ENCODE peak calls at places on chromosomes 1 and 21, in eight cellular contexts. U is GM04504; X is thoracic aorta; N is stimulated activated CD4-positive, alpha-beta T cell treated with anti-CD3 and anti-CD28 coated beads, Interleukin-4, amount 100 ng/mL, for 48 hours; A is EH; V is naive thymus-derived CD4-positive, alpha-beta T cell; J is osteocyte; S is nucleus accumbens. M is an unnamed sample.

GRCh38 chr1:185353124-185353523 is 36.1 kb upstream of the IVNS1ABP start:
- DNase-seq in U (no peak), V (no peak), X (no peak), A (no peak), S (no peak), N (no peak), J (no peak), M (no peak)

GRCh38 chr1:113422315-113423068 is 32.2 kb downstream of the MAGI3 start:
- DNase-seq in A (no peak), X (no peak), V (no peak), J (no peak), U (no peak), N (no peak), S (no peak), M (no peak)

GRCh38 chr1:169109561-169110134 is 3.2 kb downstream of the ATP1B1 start:
- DNase-seq in S (no peak), A (peak; percentile 77), V (no peak), N (no peak), U (no peak), J (no peak), X (no peak), M (peak; percentile 96)

GRCh38 chr1:18724001-18724411 is 93.4 kb downstream of the PAX7 start:
- DNase-seq in N (no peak), V (no peak), A (no peak), U (no peak), S (no peak), J (no peak), X (no peak), M (no peak)

GRCh38 chr1:241229216-241229615 is 127.8 kb downstream of the RGS7 start:
- DNase-seq in J (no peak), A (peak; percentile 10), V (no peak), N (no peak), U (no peak), S (no peak), X (no peak), M (no peak)

GRCh38 chr1:157852476-157852875 is 10.9 kb upstream of the CD5L start:
- DNase-seq in X (no peak), S (no peak), N (no peak), J (no peak), U (no peak), V (no peak), A (peak; percentile 24), M (no peak)

GRCh38 chr1:19903621-19904020 is 19.8 kb downstream of the PLA2G2E start:
- DNase-seq in U (no peak), A (no peak), V (no peak), X (no peak), N (no peak), S (no peak), J (no peak), M (no peak)

GRCh38 chr1:37795340-37796110 is 1.9 kb downstream of the MANEAL start:
- DNase-seq in V (peak; percentile 71), N (no peak), J (no peak), X (no peak), S (no peak), U (no peak), A (peak; percentile 38), M (no peak)

GRCh38 chr1:113557176-113557575 is 166.9 kb downstream of the MAGI3 start:
- DNase-seq in V (no peak), A (no peak), S (no peak), J (no peak), N (no peak), X (no peak), U (no peak), M (no peak)

GRCh38 chr21:46118305-46118870 is 20.5 kb downstream of the COL6A2 start:
- DNase-seq in V (peak; percentile 6), U (no peak), S (no peak), J (peak; percentile 84), X (no peak), A (no peak), N (no peak), M (no peak)

GRCh38 chr1:108017698-108018097 is 52.7 kb upstream of the VAV3 start:
- DNase-seq in V (no peak), A (no peak), S (no peak), U (no peak), J (no peak), X (no peak), N (no peak), M (no peak)

GRCh38 chr1:33181906-33182305 is at the start of gene TRIM62:
- DNase-seq in J (peak; percentile 94), U (peak; percentile 64), S (peak; percentile 76), N (peak; percentile 67), A (peak; percentile 86), V (peak; percentile 80), X (peak; percentile 51), M (peak; percentile 80)

GRCh38 chr21:46555678-46556077 is 49.2 kb downstream of the S100B start:
- DNase-seq in A (no peak), J (peak; percentile 71), U (no peak), X (no peak), N (no peak), S (no peak), V (no peak), M (no peak)

GRCh38 chr21:33059319-33059894 is 10.5 kb upstream of the OLIG1 start:
- DNase-seq in S (peak; percentile 40), X (no peak), J (no peak), U (no peak), A (no peak), N (no peak), V (no peak), M (no peak)

GRCh38 chr1:25871704-25872494 is 3.6 kb downstream of the PAQR7 start:
- DNase-seq in X (no peak), J (no peak), V (no peak), S (no peak), U (no peak), N (no peak), A (no peak), M (no peak)

GRCh38 chr1:200029035-200029623 is 1.6 kb downstream of the NR5A2 start:
- DNase-seq in V (peak; percentile 35), N (no peak), A (no peak), X (no peak), J (no peak), U (no peak), S (no peak), M (no peak)

GRCh38 chr1:14479865-14480264 is 118.6 kb upstream of the KAZN start:
- DNase-seq in A (peak; percentile 14), N (no peak), X (no peak), V (no peak), S (no peak), U (peak; percentile 6), J (no peak), M (no peak)

GRCh38 chr1:111948209-111949131 is 41.0 kb downstream of the KCND3 start:
- DNase-seq in V (no peak), X (no peak), A (peak; percentile 15), S (no peak), J (no peak), N (no peak), U (peak; percentile 8), M (peak; percentile 19)

GRCh38 chr1:16351994-16352841 is at the start of gene FBXO42:
- DNase-seq in A (peak; percentile 94), X (peak; percentile 55), V (peak; percentile 96), S (peak; percentile 78), J (peak; percentile 98), U (peak; percentile 81), N (peak; percentile 84), M (peak; percentile 88)

M was measured in ACHN.